ENCODE peak calls at places on chromosomes 3 and 15, in nine cellular contexts. One of them, this sample, is unnamed.

GRCh38 chr3:196216081-196216564 is at the start of gene SLC51A:
- DNase-seq in glutamatergic neuron: no peak
- DNase-seq in naive thymus-derived CD8-positive, alpha-beta T cell: no peak
- DNase-seq in SW480: no peak
- DNase-seq in Panc1: no peak
- DNase-seq in occipital lobe: no peak
- DNase-seq in MCF 10A: peak; percentile 41
- DNase-seq in SHP77: no peak
- DNase-seq in islet precursor cell: no peak
- DNase-seq in this sample: peak; percentile 44

GRCh38 chr3:24355806-24356205 is 138.8 kb downstream of the THRB start:
- DNase-seq in glutamatergic neuron: no peak
- DNase-seq in naive thymus-derived CD8-positive, alpha-beta T cell: no peak
- DNase-seq in SW480: no peak
- DNase-seq in Panc1: no peak
- DNase-seq in occipital lobe: no peak
- DNase-seq in MCF 10A: no peak
- DNase-seq in SHP77: no peak
- DNase-seq in islet precursor cell: no peak
- DNase-seq in this sample: no peak

GRCh38 chr3:113764698-113765097 is 17.9 kb downstream of the ATP6V1A start:
- DNase-seq in glutamatergic neuron: no peak
- DNase-seq in naive thymus-derived CD8-positive, alpha-beta T cell: no peak
- DNase-seq in SW480: no peak
- DNase-seq in Panc1: no peak
- DNase-seq in occipital lobe: no peak
- DNase-seq in MCF 10A: no peak
- DNase-seq in SHP77: no peak
- DNase-seq in islet precursor cell: no peak
- DNase-seq in this sample: no peak

GRCh38 chr15:58185439-58185838 is 47.3 kb downstream of the AQP9 start:
- DNase-seq in glutamatergic neuron: no peak
- DNase-seq in naive thymus-derived CD8-positive, alpha-beta T cell: no peak
- DNase-seq in SW480: no peak
- DNase-seq in Panc1: no peak
- DNase-seq in occipital lobe: no peak
- DNase-seq in MCF 10A: peak; percentile 32
- DNase-seq in SHP77: no peak
- DNase-seq in islet precursor cell: no peak
- DNase-seq in this sample: no peak

GRCh38 chr15:69978603-69979002 is 119.1 kb downstream of the TLE3 start:
- DNase-seq in glutamatergic neuron: no peak
- DNase-seq in naive thymus-derived CD8-positive, alpha-beta T cell: no peak
- DNase-seq in SW480: no peak
- DNase-seq in Panc1: no peak
- DNase-seq in occipital lobe: no peak
- DNase-seq in MCF 10A: no peak
- DNase-seq in SHP77: no peak
- DNase-seq in islet precursor cell: no peak
- DNase-seq in this sample: no peak

GRCh38 chr3:187802928-187803259 is 57.6 kb upstream of the BCL6 start:
- DNase-seq in glutamatergic neuron: no peak
- DNase-seq in naive thymus-derived CD8-positive, alpha-beta T cell: no peak
- DNase-seq in SW480: no peak
- DNase-seq in Panc1: no peak
- DNase-seq in occipital lobe: no peak
- DNase-seq in MCF 10A: no peak
- DNase-seq in SHP77: no peak
- DNase-seq in islet precursor cell: no peak
- DNase-seq in this sample: peak; percentile 67

GRCh38 chr3:29655016-29655415 is 374.1 kb downstream of the RBMS3 start:
- DNase-seq in glutamatergic neuron: no peak
- DNase-seq in naive thymus-derived CD8-positive, alpha-beta T cell: no peak
- DNase-seq in SW480: no peak
- DNase-seq in Panc1: no peak
- DNase-seq in occipital lobe: no peak
- DNase-seq in MCF 10A: no peak
- DNase-seq in SHP77: no peak
- DNase-seq in islet precursor cell: no peak
- DNase-seq in this sample: no peak

GRCh38 chr3:308597-309321 is 112.2 kb downstream of the CHL1 start:
- DNase-seq in glutamatergic neuron: no peak
- DNase-seq in naive thymus-derived CD8-positive, alpha-beta T cell: no peak
- DNase-seq in SW480: no peak
- DNase-seq in Panc1: no peak
- DNase-seq in occipital lobe: no peak
- DNase-seq in MCF 10A: no peak
- DNase-seq in SHP77: no peak
- DNase-seq in islet precursor cell: peak; percentile 46
- DNase-seq in this sample: no peak

GRCh38 chr15:31272558-31273257 is 53.9 kb upstream of the KLF13 start:
- DNase-seq in glutamatergic neuron: no peak
- DNase-seq in naive thymus-derived CD8-positive, alpha-beta T cell: no peak
- DNase-seq in SW480: no peak
- DNase-seq in Panc1: no peak
- DNase-seq in occipital lobe: no peak
- DNase-seq in MCF 10A: no peak
- DNase-seq in SHP77: no peak
- DNase-seq in islet precursor cell: peak; percentile 46
- DNase-seq in this sample: no peak

GRCh38 chr3:44932986-44933944 is 42.7 kb downstream of the ZDHHC3 start:
- DNase-seq in glutamatergic neuron: no peak
- DNase-seq in naive thymus-derived CD8-positive, alpha-beta T cell: no peak
- DNase-seq in SW480: no peak
- DNase-seq in Panc1: no peak
- DNase-seq in occipital lobe: no peak
- DNase-seq in MCF 10A: no peak
- DNase-seq in SHP77: no peak
- DNase-seq in islet precursor cell: no peak
- DNase-seq in this sample: no peak

GRCh38 chr3:46110701-46111493 is 83.6 kb upstream of the XCR1 start:
- DNase-seq in glutamatergic neuron: no peak
- DNase-seq in naive thymus-derived CD8-positive, alpha-beta T cell: no peak
- DNase-seq in SW480: peak; percentile 95
- DNase-seq in Panc1: no peak
- DNase-seq in occipital lobe: no peak
- DNase-seq in MCF 10A: peak; percentile 99
- DNase-seq in SHP77: peak; percentile 3
- DNase-seq in islet precursor cell: peak; percentile 87
- DNase-seq in this sample: no peak

GRCh38 chr15:64072812-64073211 is 20.8 kb downstream of the CIAO2A start:
- DNase-seq in glutamatergic neuron: no peak
- DNase-seq in naive thymus-derived CD8-positive, alpha-beta T cell: no peak
- DNase-seq in SW480: no peak
- DNase-seq in Panc1: no peak
- DNase-seq in occipital lobe: no peak
- DNase-seq in MCF 10A: no peak
- DNase-seq in SHP77: no peak
- DNase-seq in islet precursor cell: no peak
- DNase-seq in this sample: no peak

GRCh38 chr3:130946876-130947275 is 53.0 kb downstream of the ATP2C1 start:
- DNase-seq in glutamatergic neuron: no peak
- DNase-seq in naive thymus-derived CD8-positive, alpha-beta T cell: no peak
- DNase-seq in SW480: no peak
- DNase-seq in Panc1: no peak
- DNase-seq in occipital lobe: no peak
- DNase-seq in MCF 10A: no peak
- DNase-seq in SHP77: no peak
- DNase-seq in islet precursor cell: peak; percentile 83
- DNase-seq in this sample: no peak

GRCh38 chr3:115975353-115975752 is 352.0 kb downstream of the GAP43 start:
- DNase-seq in glutamatergic neuron: no peak
- DNase-seq in naive thymus-derived CD8-positive, alpha-beta T cell: no peak
- DNase-seq in SW480: peak; percentile 12
- DNase-seq in Panc1: peak; percentile 32
- DNase-seq in occipital lobe: no peak
- DNase-seq in MCF 10A: peak; percentile 48
- DNase-seq in SHP77: peak; percentile 56
- DNase-seq in islet precursor cell: no peak
- DNase-seq in this sample: no peak

GRCh38 chr15:101426761-101427333 is 62.7 kb downstream of the PCSK6 start:
- DNase-seq in glutamatergic neuron: peak; percentile 48
- DNase-seq in naive thymus-derived CD8-positive, alpha-beta T cell: no peak
- DNase-seq in SW480: no peak
- DNase-seq in Panc1: no peak
- DNase-seq in occipital lobe: no peak
- DNase-seq in MCF 10A: no peak
- DNase-seq in SHP77: no peak
- DNase-seq in islet precursor cell: no peak
- DNase-seq in this sample: no peak

GRCh38 chr3:175358935-175359334 is 499.8 kb downstream of the NAALADL2 start:
- DNase-seq in glutamatergic neuron: no peak
- DNase-seq in naive thymus-derived CD8-positive, alpha-beta T cell: no peak
- DNase-seq in SW480: no peak
- DNase-seq in Panc1: no peak
- DNase-seq in occipital lobe: no peak
- DNase-seq in MCF 10A: no peak
- DNase-seq in SHP77: no peak
- DNase-seq in islet precursor cell: no peak
- DNase-seq in this sample: no peak

GRCh38 chr15:71559098-71559497 is 251.3 kb upstream of the NR2E3 start:
- DNase-seq in glutamatergic neuron: no peak
- DNase-seq in naive thymus-derived CD8-positive, alpha-beta T cell: no peak
- DNase-seq in SW480: peak; percentile 70
- DNase-seq in Panc1: no peak
- DNase-seq in occipital lobe: no peak
- DNase-seq in MCF 10A: peak; percentile 64
- DNase-seq in SHP77: no peak
- DNase-seq in islet precursor cell: no peak
- DNase-seq in this sample: no peak

GRCh38 chr3:127141921-127142730 is 50.8 kb upstream of the PRR23E start:
- DNase-seq in glutamatergic neuron: no peak
- DNase-seq in naive thymus-derived CD8-positive, alpha-beta T cell: no peak
- DNase-seq in SW480: peak; percentile 53
- DNase-seq in Panc1: no peak
- DNase-seq in occipital lobe: no peak
- DNase-seq in MCF 10A: peak; percentile 57
- DNase-seq in SHP77: peak; percentile 72
- DNase-seq in islet precursor cell: no peak
- DNase-seq in this sample: no peak

GRCh38 chr3:33211444-33211843 is 7.2 kb downstream of the SUSD5 start:
- DNase-seq in glutamatergic neuron: no peak
- DNase-seq in naive thymus-derived CD8-positive, alpha-beta T cell: no peak
- DNase-seq in SW480: no peak
- DNase-seq in Panc1: peak; percentile 60
- DNase-seq in occipital lobe: no peak
- DNase-seq in MCF 10A: peak; percentile 92
- DNase-seq in SHP77: no peak
- DNase-seq in islet precursor cell: no peak
- DNase-seq in this sample: no peak

GRCh38 chr15:31104048-31104447 is 2.5 kb upstream of the TRPM1 start:
- DNase-seq in glutamatergic neuron: no peak
- DNase-seq in naive thymus-derived CD8-positive, alpha-beta T cell: no peak
- DNase-seq in SW480: no peak
- DNase-seq in Panc1: no peak
- DNase-seq in occipital lobe: no peak
- DNase-seq in MCF 10A: no peak
- DNase-seq in SHP77: no peak
- DNase-seq in islet precursor cell: peak; percentile 40
- DNase-seq in this sample: no peak

GRCh38 chr15:27660676-27661075 is 438.4 kb downstream of the OCA2 start:
- DNase-seq in glutamatergic neuron: no peak
- DNase-seq in naive thymus-derived CD8-positive, alpha-beta T cell: no peak
- DNase-seq in SW480: no peak
- DNase-seq in Panc1: no peak
- DNase-seq in occipital lobe: no peak
- DNase-seq in MCF 10A: no peak
- DNase-seq in SHP77: no peak
- DNase-seq in islet precursor cell: no peak
- DNase-seq in this sample: no peak

This sample was measured in CD8-positive, alpha-beta memory T cell.